ENCODE peak calls at places on chromosomes 7 and 10, in ten cellular contexts. G, K, R, D, P, W, F, H, M and C are unnamed samples.

GRCh38 chr7:30764030-30764991 is 6.9 kb upstream of the MINDY4 start:
- DNase-seq in G (no peak), K (no peak), R (peak; percentile 81), D (no peak), P (no peak), W (no peak), F (peak; percentile 76), H (no peak), M (no peak), C (peak; percentile 59)

GRCh38 chr10:114175667-114176066 is 1.7 kb upstream of the CCDC186 start:
- DNase-seq in G (no peak), K (no peak), R (no peak), D (no peak), P (no peak), W (no peak), F (no peak), H (no peak), M (no peak), C (no peak)

GRCh38 chr7:19665399-19666008 is 43.3 kb downstream of the POLR1F start:
- DNase-seq in G (peak; percentile 34), K (no peak), R (peak; percentile 54), D (no peak), P (no peak), W (no peak), F (no peak), H (no peak), M (peak; percentile 51), C (no peak)

GRCh38 chr7:134391223-134391622 is 67.7 kb downstream of the AKR1B1 start:
- DNase-seq in G (no peak), K (no peak), R (no peak), D (no peak), P (no peak), W (no peak), F (no peak), H (no peak), M (no peak), C (no peak)

GRCh38 chr7:140605337-140605736 is 35.3 kb downstream of the DENND2A start:
- DNase-seq in G (no peak), K (no peak), R (no peak), D (no peak), P (no peak), W (no peak), F (no peak), H (no peak), M (peak; percentile 67), C (no peak)

GRCh38 chr7:134084488-134085144 is 42.5 kb upstream of the LRGUK start:
- DNase-seq in G (peak; percentile 79), K (no peak), R (no peak), D (no peak), P (no peak), W (no peak), F (no peak), H (no peak), M (no peak), C (no peak)

GRCh38 chr10:74415440-74415839 is 264.4 kb downstream of the ADK start:
- DNase-seq in G (no peak), K (no peak), R (peak; percentile 57), D (no peak), P (no peak), W (no peak), F (no peak), H (no peak), M (no peak), C (no peak)

GRCh38 chr10:130076681-130077080 is 33.9 kb downstream of the C10orf143 start:
- DNase-seq in G (no peak), K (no peak), R (no peak), D (no peak), P (no peak), W (no peak), F (no peak), H (no peak), M (no peak), C (no peak)

DNA sequence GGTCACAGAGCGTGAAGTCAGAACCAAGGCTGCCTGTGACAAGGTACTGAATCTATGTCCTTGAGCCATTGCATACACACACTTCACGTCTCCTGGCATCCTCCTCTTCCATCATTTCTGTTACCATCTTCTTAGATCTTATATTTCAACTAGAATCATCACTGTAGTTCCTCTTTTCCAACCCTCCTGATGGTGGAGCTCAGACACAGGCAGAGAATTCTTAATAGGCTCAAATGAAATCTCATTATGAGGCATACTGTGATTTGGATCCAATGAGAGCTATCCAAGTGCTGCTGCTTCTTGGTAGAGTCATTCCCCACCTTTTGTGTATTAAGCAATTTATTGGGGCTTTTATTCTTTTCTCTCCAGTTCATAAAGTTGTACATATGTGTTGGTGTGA is 113.2 kb downstream of the CALCR start:
- DNase-seq in G (no peak), K (no peak), R (no peak), D (no peak), P (no peak), W (no peak), F (no peak), H (no peak), M (peak; percentile 61), C (no peak)
- TF ChIP-seq CTCF in G (peak; percentile 21), K (no peak), R (no peak), D (no peak), P (peak; percentile 9), W (no peak), F (no peak), H (no peak), M (peak; percentile 72), C (no peak)

GRCh38 chr10:28906011-28906411 is 228.7 kb downstream of the BAMBI start:
- DNase-seq in G (no peak), K (no peak), R (no peak), D (no peak), P (no peak), W (no peak), F (no peak), H (no peak), M (no peak), C (no peak)

GRCh38 chr10:28903063-28903462 is 225.7 kb downstream of the BAMBI start:
- DNase-seq in G (no peak), K (no peak), R (no peak), D (no peak), P (no peak), W (no peak), F (no peak), H (no peak), M (no peak), C (no peak)

GRCh38 chr10:28906440-28906839 is 229.1 kb downstream of the BAMBI start:
- DNase-seq in G (no peak), K (no peak), R (no peak), D (no peak), P (no peak), W (no peak), F (no peak), H (no peak), M (no peak), C (no peak)

GRCh38 chr10:28902215-28902614 is 224.9 kb downstream of the BAMBI start:
- DNase-seq in G (no peak), K (no peak), R (no peak), D (no peak), P (no peak), W (no peak), F (no peak), H (no peak), M (no peak), C (no peak)

DNA sequence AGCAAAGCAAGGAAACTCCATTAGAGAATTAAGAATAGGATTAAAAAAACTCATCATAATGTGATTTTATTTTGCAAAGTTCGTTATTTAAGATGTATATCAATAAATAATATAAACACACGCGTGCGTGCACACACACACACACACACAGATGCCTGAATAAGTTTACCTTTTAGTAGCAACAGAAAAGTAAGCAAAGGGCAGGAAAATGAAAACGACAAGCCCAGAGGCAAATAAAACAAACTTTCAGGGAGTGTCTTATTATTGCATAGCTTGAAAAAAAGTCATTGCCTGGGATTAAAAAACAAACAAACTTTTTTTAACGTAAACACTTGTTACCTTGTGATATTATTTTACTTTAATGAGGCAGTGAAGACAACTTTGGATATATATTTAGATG is 226.4 kb downstream of the BAMBI start:
- DNase-seq in G (no peak), K (no peak), R (no peak), D (no peak), P (no peak), W (no peak), F (no peak), H (no peak), M (no peak), C (no peak)
- H3K4me3 ChIP-seq in G (no peak overlapping the region), K (no peak overlapping the region), R (no peak overlapping the region), D (no peak overlapping the region), P (no peak overlapping the region), W (no peak overlapping the region), F (no peak overlapping the region), H (no peak overlapping the region), M (no peak overlapping the region), C (no peak overlapping the region)

GRCh38 chr10:93095225-93095624 is 21.5 kb downstream of the CYP26A1 start:
- DNase-seq in G (no peak), K (no peak), R (no peak), D (no peak), P (no peak), W (no peak), F (no peak), H (no peak), M (peak; percentile 35), C (no peak)
- TF ChIP-seq CTCF in G (no peak), K (no peak), R (no peak), D (no peak), P (no peak), W (no peak), F (no peak), H (no peak), M (peak; percentile 62), C (no peak)

GRCh38 chr10:68899186-68899745 is 1.8 kb upstream of the DDX50 start:
- DNase-seq in G (no peak), K (no peak), R (no peak), D (no peak), P (no peak), W (no peak), F (no peak), H (no peak), M (no peak), C (no peak)

GRCh38 chr10:68901106-68901927 is at the start of gene DDX50:
- DNase-seq in G (peak; percentile 99), K (peak; percentile 93), R (peak; percentile 100), D (peak; percentile 98), P (peak; percentile 96), W (peak; percentile 98), F (peak; percentile 99), H (peak; percentile 98), M (peak; percentile 100), C (peak; percentile 97)

GRCh38 chr10:68897336-68897741 is 3.8 kb upstream of the DDX50 start:
- DNase-seq in G (peak; percentile 58), K (no peak), R (peak; percentile 82), D (no peak), P (no peak), W (peak; percentile 34), F (peak; percentile 56), H (peak; percentile 37), M (peak; percentile 83), C (peak; percentile 28)

GRCh38 chr10:68900427-68901105 is 549 bp upstream of the DDX50 start:
- DNase-seq in G (peak; percentile 6), K (peak; percentile 79), R (peak; percentile 75), D (peak; percentile 22), P (peak; percentile 64), W (peak; percentile 34), F (no peak), H (no peak), M (no peak), C (peak; percentile 24)

DNA sequence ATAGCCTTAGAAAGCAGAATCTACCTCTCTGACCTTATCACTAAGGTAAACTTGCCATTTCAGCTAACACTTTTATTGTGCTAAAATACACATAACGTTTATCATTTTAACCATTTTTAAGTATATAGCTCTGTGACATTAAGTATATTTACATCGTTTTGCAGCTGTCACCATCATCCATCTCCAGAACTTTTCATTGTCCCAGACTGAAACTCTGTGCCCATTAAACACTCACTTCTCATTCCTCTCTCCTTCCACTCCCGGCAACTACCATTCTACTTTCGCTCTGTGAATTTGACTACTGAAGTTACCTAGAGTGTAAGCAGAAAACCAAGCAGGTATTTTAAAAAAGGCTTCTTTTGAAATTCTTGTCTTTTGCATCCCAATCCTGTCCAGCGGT is 1.3 kb downstream of the DDX50 start:
- DNase-seq in G (no peak), K (no peak), R (no peak), D (no peak), P (no peak), W (no peak), F (no peak), H (no peak), M (no peak), C (no peak)
- H3K4me3 ChIP-seq in G (peak overlapping the region; percentile 88), K (no peak overlapping the region), R (peak overlapping the region; percentile 98), D (peak overlapping the region; percentile 91), P (peak overlapping the region; percentile 75), W (peak overlapping the region; percentile 60), F (no peak overlapping the region), H (no peak overlapping the region), M (peak overlapping the region; percentile 89), C (peak overlapping the region; percentile 93)